ENCODE peak calls at places on chromosomes 4 and X, in eight cellular contexts. One of them, this sample, is unnamed.

GRCh38 chr4:85514117-85514516 is 39.2 kb downstream of the ARHGAP24 start:
- DNase-seq in GM12878: no peak
- DNase-seq in esophagus squamous epithelium: no peak
- DNase-seq in A549: no peak
- DNase-seq in ovary: no peak
- DNase-seq in adrenal gland: no peak
- DNase-seq in heart left ventricle: no peak
- DNase-seq in vagina: no peak
- DNase-seq in this sample: no peak

GRCh38 chrX:28625223-28625622 is 38.0 kb downstream of the IL1RAPL1 start:
- DNase-seq in adrenal gland: no peak
- DNase-seq in vagina: no peak
- DNase-seq in esophagus squamous epithelium: no peak
- DNase-seq in ovary: no peak
- DNase-seq in GM12878: no peak
- DNase-seq in A549: no peak
- DNase-seq in heart left ventricle: no peak
- DNase-seq in this sample: no peak

GRCh38 chr4:7191546-7192251 is 639 bp upstream of the SORCS2 start:
- DNase-seq in esophagus squamous epithelium: no peak
- DNase-seq in vagina: peak
- DNase-seq in A549: no peak
- DNase-seq in heart left ventricle: no peak
- DNase-seq in ovary: no peak
- DNase-seq in adrenal gland: no peak
- DNase-seq in GM12878: no peak
- DNase-seq in this sample: no peak

GRCh38 chr4:74549936-74550335 is 105.0 kb downstream of the AREG start:
- DNase-seq in A549: no peak
- DNase-seq in heart left ventricle: no peak
- DNase-seq in ovary: no peak
- DNase-seq in adrenal gland: no peak
- DNase-seq in esophagus squamous epithelium: no peak
- DNase-seq in vagina: no peak
- DNase-seq in GM12878: no peak
- DNase-seq in this sample: no peak

GRCh38 chrX:42096262-42096939 is 173.0 kb upstream of the CASK start:
- DNase-seq in vagina: no peak
- DNase-seq in esophagus squamous epithelium: no peak
- DNase-seq in adrenal gland: no peak
- DNase-seq in ovary: peak
- DNase-seq in GM12878: no peak
- DNase-seq in A549: peak
- DNase-seq in heart left ventricle: peak
- DNase-seq in this sample: no peak

GRCh38 chr4:8707045-8707781 is 114.6 kb downstream of the CPZ start:
- DNase-seq in ovary: no peak
- DNase-seq in adrenal gland: no peak
- DNase-seq in esophagus squamous epithelium: no peak
- DNase-seq in A549: no peak
- DNase-seq in vagina: no peak
- DNase-seq in GM12878: no peak
- DNase-seq in heart left ventricle: no peak
- DNase-seq in this sample: no peak

GRCh38 chr4:6087669-6088068 is 69.4 kb upstream of the C4orf50 start:
- DNase-seq in vagina: no peak
- DNase-seq in adrenal gland: peak
- DNase-seq in A549: peak
- DNase-seq in heart left ventricle: no peak
- DNase-seq in GM12878: no peak
- DNase-seq in ovary: no peak
- DNase-seq in esophagus squamous epithelium: no peak
- DNase-seq in this sample: no peak

GRCh38 chr4:139933541-139933940 is 220.4 kb downstream of the MAML3 start:
- DNase-seq in GM12878: no peak
- DNase-seq in heart left ventricle: no peak
- DNase-seq in vagina: no peak
- DNase-seq in esophagus squamous epithelium: no peak
- DNase-seq in adrenal gland: no peak
- DNase-seq in A549: peak
- DNase-seq in ovary: no peak
- DNase-seq in this sample: no peak

GRCh38 chrX:153516055-153516454 is 1.4 kb upstream of the ATP2B3 start:
- DNase-seq in vagina: no peak
- DNase-seq in adrenal gland: no peak
- DNase-seq in esophagus squamous epithelium: no peak
- DNase-seq in A549: no peak
- DNase-seq in GM12878: no peak
- DNase-seq in heart left ventricle: no peak
- DNase-seq in ovary: no peak
- DNase-seq in this sample: no peak

GRCh38 chr4:173125216-173125812 is 43.3 kb upstream of the GALNT7 start:
- DNase-seq in esophagus squamous epithelium: no peak
- DNase-seq in A549: no peak
- DNase-seq in heart left ventricle: no peak
- DNase-seq in GM12878: no peak
- DNase-seq in ovary: no peak
- DNase-seq in adrenal gland: no peak
- DNase-seq in vagina: no peak
- DNase-seq in this sample: no peak

GRCh38 chr4:100966846-100967245 is 380.5 kb downstream of the PPP3CA start:
- DNase-seq in vagina: no peak
- DNase-seq in A549: no peak
- DNase-seq in adrenal gland: no peak
- DNase-seq in heart left ventricle: no peak
- DNase-seq in ovary: no peak
- DNase-seq in esophagus squamous epithelium: no peak
- DNase-seq in GM12878: no peak
- DNase-seq in this sample: no peak

GRCh38 chr4:53132117-53132889 is 233.6 kb downstream of the SCFD2 start:
- DNase-seq in heart left ventricle: no peak
- DNase-seq in GM12878: no peak
- DNase-seq in ovary: no peak
- DNase-seq in A549: no peak
- DNase-seq in esophagus squamous epithelium: no peak
- DNase-seq in vagina: no peak
- DNase-seq in adrenal gland: no peak
- DNase-seq in this sample: no peak

GRCh38 chr4:129336457-129336856 is 240.5 kb downstream of the C4orf33 start:
- DNase-seq in vagina: no peak
- DNase-seq in heart left ventricle: no peak
- DNase-seq in ovary: no peak
- DNase-seq in A549: no peak
- DNase-seq in esophagus squamous epithelium: no peak
- DNase-seq in GM12878: no peak
- DNase-seq in adrenal gland: no peak
- DNase-seq in this sample: no peak

GRCh38 chrX:114635986-114636385 is 52.1 kb downstream of the HTR2C start:
- DNase-seq in vagina: no peak
- DNase-seq in ovary: no peak
- DNase-seq in esophagus squamous epithelium: no peak
- DNase-seq in GM12878: no peak
- DNase-seq in adrenal gland: no peak
- DNase-seq in heart left ventricle: no peak
- DNase-seq in A549: no peak
- DNase-seq in this sample: no peak

GRCh38 chr4:165326831-165327210 is 648 bp upstream of the MSMO1 start:
- DNase-seq in vagina: no peak
- DNase-seq in heart left ventricle: peak
- DNase-seq in adrenal gland: peak
- DNase-seq in esophagus squamous epithelium: peak
- DNase-seq in GM12878: no peak
- DNase-seq in A549: no peak
- DNase-seq in ovary: peak
- DNase-seq in this sample: no peak

GRCh38 chr4:121943941-121944340 is 7.9 kb downstream of the TRPC3 start:
- DNase-seq in GM12878: no peak
- DNase-seq in A549: peak
- DNase-seq in adrenal gland: no peak
- DNase-seq in heart left ventricle: no peak
- DNase-seq in vagina: no peak
- DNase-seq in esophagus squamous epithelium: no peak
- DNase-seq in ovary: no peak
- DNase-seq in this sample: no peak

DNA sequence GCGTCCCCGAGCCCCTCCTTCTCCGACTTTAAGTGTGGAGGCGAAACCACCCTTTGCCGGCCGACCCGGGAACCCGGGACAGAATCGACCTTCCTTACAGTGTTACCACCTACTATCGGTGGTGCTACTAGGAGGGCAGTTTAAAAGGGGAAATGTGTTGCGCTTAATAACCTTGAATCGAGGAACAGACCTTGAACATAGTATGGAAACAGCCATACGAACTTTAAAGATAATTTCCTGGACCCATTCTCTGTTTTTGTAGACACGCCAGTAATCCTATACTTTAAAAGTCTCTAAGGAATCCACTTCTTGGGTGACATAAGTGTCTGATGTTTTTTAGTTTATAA is 1.5 kb downstream of the ING2 start:
- DNase-seq in vagina: no peak
- DNase-seq in ovary: no peak
- DNase-seq in GM12878: no peak
- DNase-seq in esophagus squamous epithelium: no peak
- DNase-seq in A549: no peak
- DNase-seq in adrenal gland: no peak
- DNase-seq in heart left ventricle: no peak
- DNase-seq in this sample: no peak
- TF ChIP-seq POLR2A in vagina: no peak
- TF ChIP-seq POLR2A in ovary: no peak
- TF ChIP-seq POLR2A in GM12878: no peak
- TF ChIP-seq POLR2A in esophagus squamous epithelium: no peak
- TF ChIP-seq POLR2A in A549: no peak
- TF ChIP-seq POLR2A in adrenal gland: no peak
- TF ChIP-seq POLR2A in heart left ventricle: no peak
- TF ChIP-seq POLR2A in this sample: no peak

DNA sequence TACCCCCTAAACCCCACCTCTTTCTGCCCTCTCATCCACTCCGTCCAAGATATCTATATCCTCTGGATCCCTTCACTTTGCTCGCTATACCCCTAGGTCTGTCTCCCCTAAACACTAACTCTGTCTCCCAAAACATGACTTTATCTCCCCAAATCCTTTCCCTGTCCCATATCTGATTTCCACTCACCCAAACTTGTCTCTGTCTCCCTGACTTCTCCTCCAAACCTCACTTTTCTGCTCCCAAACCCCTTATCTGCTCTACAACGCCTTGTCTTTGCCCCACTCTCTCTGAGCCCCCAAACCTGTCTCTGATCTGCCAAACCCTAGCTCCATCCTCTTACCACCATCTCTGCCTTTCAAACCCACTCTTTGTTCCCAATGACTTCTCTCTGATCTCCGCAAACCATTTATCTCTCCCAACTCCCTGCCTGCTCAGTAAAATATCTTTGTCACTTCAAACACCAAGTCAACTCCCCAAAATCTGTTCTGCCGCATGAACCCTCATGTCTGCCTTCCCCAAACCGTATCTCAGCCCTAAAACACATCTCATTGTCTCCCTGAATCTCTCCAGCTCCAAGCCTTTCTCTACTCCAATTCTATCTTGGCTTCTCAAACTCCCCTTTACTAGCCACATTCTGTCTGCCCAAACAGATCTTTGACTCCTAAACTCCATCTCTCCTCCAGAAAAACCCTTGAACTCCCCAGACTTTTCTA is 592 bp downstream of the GATA1 start:
- DNase-seq in adrenal gland: no peak
- DNase-seq in ovary: no peak
- DNase-seq in A549: no peak
- DNase-seq in heart left ventricle: no peak
- DNase-seq in GM12878: no peak
- DNase-seq in esophagus squamous epithelium: no peak
- DNase-seq in vagina: no peak
- DNase-seq in this sample: no peak
- TF ChIP-seq POLR2A in adrenal gland: no peak
- TF ChIP-seq POLR2A in ovary: no peak
- TF ChIP-seq POLR2A in A549: no peak
- TF ChIP-seq POLR2A in heart left ventricle: no peak
- TF ChIP-seq POLR2A in GM12878: no peak
- TF ChIP-seq POLR2A in esophagus squamous epithelium: no peak
- TF ChIP-seq POLR2A in vagina: no peak
- TF ChIP-seq POLR2A in this sample: no peak

GRCh38 chrX:43882294-43882681 is at the start of gene MAOB:
- DNase-seq in A549: no peak
- DNase-seq in heart left ventricle: peak
- DNase-seq in esophagus squamous epithelium: no peak
- DNase-seq in adrenal gland: peak
- DNase-seq in vagina: no peak
- DNase-seq in ovary: peak
- DNase-seq in GM12878: no peak
- DNase-seq in this sample: no peak
- TF ChIP-seq POLR2A in A549: no peak
- TF ChIP-seq POLR2A in heart left ventricle: no peak
- TF ChIP-seq POLR2A in esophagus squamous epithelium: no peak
- TF ChIP-seq POLR2A in adrenal gland: peak
- TF ChIP-seq POLR2A in vagina: no peak
- TF ChIP-seq POLR2A in ovary: no peak
- TF ChIP-seq POLR2A in GM12878: no peak
- TF ChIP-seq POLR2A in this sample: no peak

GRCh38 chr4:26218677-26219181 is 102.1 kb upstream of the RBPJ start:
- DNase-seq in A549: no peak
- DNase-seq in vagina: no peak
- DNase-seq in adrenal gland: no peak
- DNase-seq in GM12878: peak
- DNase-seq in esophagus squamous epithelium: no peak
- DNase-seq in ovary: no peak
- DNase-seq in heart left ventricle: no peak
- DNase-seq in this sample: no peak

GRCh38 chr4:26215725-26216124 is 105.1 kb upstream of the RBPJ start:
- DNase-seq in A549: no peak
- DNase-seq in ovary: no peak
- DNase-seq in esophagus squamous epithelium: no peak
- DNase-seq in GM12878: no peak
- DNase-seq in adrenal gland: no peak
- DNase-seq in vagina: no peak
- DNase-seq in heart left ventricle: no peak
- DNase-seq in this sample: no peak

GRCh38 chr4:26219206-26219605 is 101.6 kb upstream of the RBPJ start:
- DNase-seq in GM12878: no peak
- DNase-seq in esophagus squamous epithelium: no peak
- DNase-seq in heart left ventricle: no peak
- DNase-seq in ovary: no peak
- DNase-seq in A549: no peak
- DNase-seq in adrenal gland: no peak
- DNase-seq in vagina: no peak
- DNase-seq in this sample: no peak

GRCh38 chr4:26217961-26218676 is 102.7 kb upstream of the RBPJ start:
- DNase-seq in A549: no peak
- DNase-seq in GM12878: peak
- DNase-seq in heart left ventricle: peak
- DNase-seq in vagina: no peak
- DNase-seq in adrenal gland: peak
- DNase-seq in esophagus squamous epithelium: no peak
- DNase-seq in ovary: no peak
- DNase-seq in this sample: no peak

GRCh38 chr4:26217429-26217828 is 103.4 kb upstream of the RBPJ start:
- DNase-seq in GM12878: no peak
- DNase-seq in vagina: no peak
- DNase-seq in A549: no peak
- DNase-seq in adrenal gland: no peak
- DNase-seq in heart left ventricle: no peak
- DNase-seq in esophagus squamous epithelium: no peak
- DNase-seq in ovary: no peak
- DNase-seq in this sample: no peak
- TF ChIP-seq POLR2A in GM12878: no peak
- TF ChIP-seq POLR2A in vagina: no peak
- TF ChIP-seq POLR2A in A549: no peak
- TF ChIP-seq POLR2A in adrenal gland: no peak
- TF ChIP-seq POLR2A in heart left ventricle: no peak
- TF ChIP-seq POLR2A in esophagus squamous epithelium: no peak
- TF ChIP-seq POLR2A in ovary: no peak
- TF ChIP-seq POLR2A in this sample: no peak

GRCh38 chr4:69832326-69833030 is 27.5 kb downstream of the SULT1E1 start:
- DNase-seq in ovary: no peak
- DNase-seq in GM12878: no peak
- DNase-seq in heart left ventricle: no peak
- DNase-seq in A549: peak
- DNase-seq in esophagus squamous epithelium: no peak
- DNase-seq in adrenal gland: no peak
- DNase-seq in vagina: no peak
- DNase-seq in this sample: no peak
- TF ChIP-seq POLR2A in ovary: no peak
- TF ChIP-seq POLR2A in GM12878: no peak
- TF ChIP-seq POLR2A in heart left ventricle: no peak
- TF ChIP-seq POLR2A in A549: no peak
- TF ChIP-seq POLR2A in esophagus squamous epithelium: no peak
- TF ChIP-seq POLR2A in adrenal gland: no peak
- TF ChIP-seq POLR2A in vagina: no peak
- TF ChIP-seq POLR2A in this sample: no peak